ENCODE peak calls at places on chromosomes 13 and 19, in nine cellular contexts. U is HFFc6, X is cardiac fibroblast, F is cardiac muscle cell, J is thoracic aorta, Y is AG04450, P is GM13977, E is mucosa of descending colon, C is foreskin fibroblast. Z is an unnamed sample.

GRCh38 chr19:58474997-58475713 is 997 bp upstream of the ZNF446 start:
- DNase-seq in U (no peak), E (no peak), C (no peak), J (no peak), P (peak; percentile 65), F (no peak), X (no peak), Y (no peak), Z (no peak)

GRCh38 chr19:49896863-49897621 is at the start of gene IL4I1:
- DNase-seq in F (peak; percentile 41), J (no peak), C (peak; percentile 41), U (no peak), P (peak; percentile 86), Y (no peak), E (no peak), X (peak; percentile 18), Z (no peak)

GRCh38 chr13:53191091-53191490 is 162.5 kb downstream of the OLFM4 start:
- DNase-seq in J (no peak), E (no peak), P (no peak), F (peak; percentile 47), C (no peak), Y (no peak), U (peak; percentile 2), X (peak; percentile 20), Z (no peak)

GRCh38 chr19:14149509-14149994 is 13.2 kb upstream of the ASF1B start:
- DNase-seq in E (peak; percentile 81), J (no peak), X (peak; percentile 56), U (no peak), C (peak; percentile 65), P (no peak), Y (no peak), F (peak; percentile 82), Z (peak; percentile 41)

GRCh38 chr13:52169839-52170238 is 10.4 kb upstream of the NEK3 start:
- DNase-seq in J (no peak), P (no peak), U (no peak), Y (no peak), X (no peak), C (no peak), F (no peak), E (no peak), Z (no peak)

GRCh38 chr13:52067237-52067636 is 42.7 kb downstream of the UTP14C start:
- DNase-seq in E (no peak), J (no peak), C (peak; percentile 19), F (peak; percentile 3), X (peak; percentile 9), U (no peak), Y (no peak), P (no peak), Z (no peak)

GRCh38 chr13:47480941-47481340 is 520.1 kb downstream of the SUCLA2 start:
- DNase-seq in P (no peak), Y (no peak), C (no peak), X (no peak), U (no peak), F (no peak), E (no peak), J (no peak), Z (no peak)

GRCh38 chr13:75486146-75486545 is 4.2 kb upstream of the TBC1D4 start:
- DNase-seq in P (no peak), F (no peak), C (no peak), J (no peak), X (no peak), E (no peak), Y (no peak), U (no peak), Z (no peak)

GRCh38 chr19:45117167-45117594 is 24.2 kb downstream of the PPP1R37 start:
- DNase-seq in P (peak; percentile 67), J (no peak), U (no peak), F (peak; percentile 22), C (no peak), X (no peak), E (no peak), Y (no peak), Z (no peak)

GRCh38 chr19:53978975-53979801 is 12.2 kb upstream of the CACNG6 start:
- DNase-seq in C (no peak), F (no peak), X (no peak), E (no peak), J (no peak), P (no peak), U (no peak), Y (no peak), Z (no peak)

GRCh38 chr13:109400192-109400591 is 386.2 kb downstream of the IRS2 start:
- DNase-seq in Y (no peak), J (no peak), F (peak; percentile 30), U (no peak), P (no peak), X (no peak), C (no peak), E (no peak), Z (no peak)

GRCh38 chr19:13401388-13401787 is 104.9 kb downstream of the CACNA1A start:
- DNase-seq in E (no peak), C (peak; percentile 44), X (peak; percentile 76), Y (no peak), U (peak; percentile 35), F (peak; percentile 70), J (no peak), P (no peak), Z (no peak)

GRCh38 chr19:49324801-49325491 is at the start of gene SLC6A16:
- DNase-seq in Y (no peak), P (no peak), X (no peak), J (no peak), F (no peak), U (no peak), E (no peak), C (no peak), Z (no peak)

GRCh38 chr13:89061821-89062220 is 1390.7 kb downstream of the SLITRK5 start:
- DNase-seq in P (no peak), Y (no peak), F (no peak), X (no peak), U (no peak), C (no peak), E (peak; percentile 52), J (no peak), Z (no peak)

GRCh38 chr13:76854894-76855293 is 31.3 kb downstream of the KCTD12 start:
- DNase-seq in X (peak; percentile 44), P (no peak), F (no peak), E (no peak), J (no peak), U (peak; percentile 21), Y (no peak), C (peak; percentile 52), Z (no peak)

GRCh38 chr19:3031607-3031867 is 2.5 kb upstream of the TLE2 start:
- DNase-seq in C (no peak), U (no peak), F (no peak), J (no peak), E (no peak), X (no peak), Y (no peak), P (no peak), Z (no peak)

GRCh38 chr13:29436291-29436690 is 159.2 kb downstream of the SLC7A1 start:
- DNase-seq in F (peak; percentile 57), X (peak; percentile 85), Y (no peak), C (peak; percentile 71), J (no peak), E (no peak), U (peak; percentile 88), P (no peak), Z (peak; percentile 8)

DNA sequence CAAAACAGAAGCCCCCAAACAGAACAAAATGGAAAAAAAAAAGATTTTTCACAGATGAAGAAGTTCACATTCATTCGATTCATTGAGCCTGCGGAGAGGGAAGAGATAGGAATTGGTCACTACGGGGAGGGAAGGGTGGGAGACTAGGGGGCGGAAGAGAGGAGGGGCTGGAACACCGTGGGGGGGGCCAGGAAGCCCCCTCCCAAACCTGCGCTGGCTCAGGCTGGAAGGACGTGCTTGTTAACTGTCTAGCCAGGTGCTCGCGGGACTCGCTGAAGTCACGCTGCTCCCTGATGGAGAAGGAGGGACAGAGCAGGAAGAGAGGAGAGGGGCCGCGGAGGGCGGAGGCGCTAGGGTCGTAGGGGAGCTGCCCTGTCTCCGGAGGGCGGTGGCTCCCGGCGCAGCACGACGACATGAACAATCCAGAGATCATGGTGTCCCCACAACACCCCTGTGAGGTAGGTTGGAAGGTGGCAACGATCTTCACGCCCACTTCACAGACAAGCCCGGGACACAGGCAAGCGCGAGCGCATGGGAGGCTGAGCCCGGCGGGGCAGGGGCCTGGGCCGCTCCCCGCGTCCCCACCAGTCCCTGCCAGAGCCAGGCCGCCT is 10.5 kb downstream of the KHSRP start:
- DNase-seq in F (no peak), P (peak; percentile 14), C (no peak), J (no peak), E (no peak), U (no peak), X (no peak), Y (no peak), Z (no peak)
- TF ChIP-seq CTCF in F (no peak), P (no peak), C (no peak), J (no peak), E (no peak), U (no peak), X (no peak), Y (no peak), Z (no peak)

GRCh38 chr19:16660763-16661479 is at the start of gene TMEM38A:
- DNase-seq in P (peak; percentile 76), Y (no peak), C (peak; percentile 52), E (peak; percentile 81), X (no peak), J (no peak), U (no peak), F (peak; percentile 9), Z (peak; percentile 61)

GRCh38 chr19:16661480-16662034 is 618 bp downstream of the TMEM38A start:
- DNase-seq in C (peak; percentile 17), F (no peak), X (peak; percentile 5), U (no peak), E (peak; percentile 73), P (peak; percentile 40), J (peak; percentile 23), Y (no peak), Z (peak; percentile 34)

GRCh38 chr19:16657384-16657783 is 2.6 kb downstream of the SMIM7 start:
- DNase-seq in E (no peak), P (no peak), C (no peak), X (no peak), F (no peak), J (no peak), U (no peak), Y (no peak), Z (no peak)

GRCh38 chr19:16659464-16659831 is 496 bp downstream of the SMIM7 start:
- DNase-seq in X (no peak), C (no peak), U (no peak), F (no peak), E (no peak), P (no peak), Y (no peak), J (no peak), Z (no peak)

GRCh38 chr19:16659832-16660708 is at the start of gene SMIM7:
- DNase-seq in C (peak; percentile 100), Y (peak; percentile 98), X (peak; percentile 99), F (peak; percentile 100), J (peak; percentile 90), E (peak; percentile 99), P (peak; percentile 98), U (peak; percentile 98), Z (peak; percentile 99)
- TF ChIP-seq CTCF in C (no peak), Y (peak; percentile 14), X (no peak), F (peak; percentile 13), J (no peak), E (no peak), P (peak; percentile 38), U (peak; percentile 64), Z (no peak)

GRCh38 chr19:43504426-43505185 is at the start of gene PHLDB3:
- DNase-seq in F (peak; percentile 26), X (no peak), E (peak; percentile 79), Y (no peak), J (no peak), C (peak; percentile 60), P (peak; percentile 40), U (no peak), Z (peak; percentile 49)
- TF ChIP-seq CTCF in F (no peak), X (no peak), E (no peak), Y (no peak), J (no peak), C (no peak), P (no peak), U (no peak), Z (no peak)

GRCh38 chr19:15297416-15298224 is 34.7 kb downstream of the BRD4 start:
- DNase-seq in E (no peak), C (peak; percentile 87), X (peak; percentile 67), Y (peak; percentile 52), U (peak; percentile 74), P (no peak), F (peak; percentile 57), J (no peak), Z (no peak)
- TF ChIP-seq CTCF in E (no peak), C (peak; percentile 6), X (peak; percentile 21), Y (no peak), U (peak; percentile 62), P (no peak), F (peak; percentile 18), J (no peak), Z (no peak)